ENCODE peak calls at places on chromosome 21, in eight cellular contexts. Y is MG63; D is right cardiac atrium; V is CD4-positive, CD25-positive, alpha-beta regulatory T cell; X is H7; B is thoracic aorta; T is CD4-positive, alpha-beta memory T cell; F is lower lobe of right lung. I is an unnamed sample.

GRCh38 chr21:16250282-16250681 is 520.5 kb downstream of the USP25 start:
- DNase-seq in Y (peak; percentile 48), D (no peak), V (no peak), X (no peak), B (no peak), T (no peak), F (no peak), I (no peak)

GRCh38 chr21:46113497-46114176 is 15.7 kb downstream of the COL6A2 start:
- DNase-seq in Y (no peak), D (no peak), V (no peak), X (peak; percentile 17), B (peak; percentile 1), T (no peak), F (no peak), I (no peak)

GRCh38 chr21:42174173-42174572 is 44.8 kb upstream of the ABCG1 start:
- DNase-seq in Y (no peak), D (no peak), V (no peak), X (no peak), B (no peak), T (no peak), F (no peak), I (no peak)

GRCh38 chr21:32520885-32521735 is 64.2 kb downstream of the TCP10L start:
- DNase-seq in Y (peak; percentile 84), D (peak; percentile 97), V (no peak), X (no peak), B (peak; percentile 68), T (no peak), F (peak; percentile 75), I (no peak)

GRCh38 chr21:32316363-32317215 is 17.9 kb downstream of the MRAP start:
- DNase-seq in Y (no peak), D (no peak), V (no peak), X (no peak), B (no peak), T (no peak), F (no peak), I (no peak)

GRCh38 chr21:14523234-14523633 is 22.9 kb downstream of the SAMSN1 start:
- DNase-seq in Y (no peak), D (no peak), V (no peak), X (no peak), B (no peak), T (peak; percentile 51), F (no peak), I (peak; percentile 21)

GRCh38 chr21:32483293-32483595 is 70.7 kb downstream of the EVA1C start:
- DNase-seq in Y (no peak), D (no peak), V (no peak), X (no peak), B (no peak), T (no peak), F (peak; percentile 59), I (no peak)

GRCh38 chr21:34843562-34843961 is 174.8 kb downstream of the CLIC6 start:
- DNase-seq in Y (no peak), D (no peak), V (no peak), X (no peak), B (no peak), T (no peak), F (no peak), I (no peak)

GRCh38 chr21:16072692-16073091 is 342.9 kb downstream of the USP25 start:
- DNase-seq in Y (peak; percentile 76), D (no peak), V (no peak), X (no peak), B (no peak), T (no peak), F (no peak), I (no peak)

GRCh38 chr21:43734131-43734634 is 15.3 kb downstream of the PDXK start:
- DNase-seq in Y (no peak), D (peak; percentile 47), V (no peak), X (no peak), B (no peak), T (no peak), F (no peak), I (no peak)

GRCh38 chr21:35933466-35933865 is 126.9 kb downstream of the SETD4 start:
- DNase-seq in Y (peak; percentile 80), D (peak; percentile 84), V (no peak), X (no peak), B (peak; percentile 31), T (no peak), F (no peak), I (no peak)

GRCh38 chr21:36725793-36726386 is 27.0 kb downstream of the SIM2 start:
- DNase-seq in Y (no peak), D (peak; percentile 5), V (no peak), X (no peak), B (no peak), T (no peak), F (no peak), I (no peak)

GRCh38 chr21:41733951-41734689 is 32.7 kb downstream of the RIPK4 start:
- DNase-seq in Y (no peak), D (no peak), V (no peak), X (no peak), B (no peak), T (no peak), F (no peak), I (no peak)

GRCh38 chr21:15743593-15743992 is 13.8 kb downstream of the USP25 start:
- DNase-seq in Y (no peak), D (no peak), V (no peak), X (no peak), B (no peak), T (no peak), F (no peak), I (no peak)

GRCh38 chr21:17514124-17514481 is 1.3 kb downstream of the CXADR start:
- DNase-seq in Y (no peak), D (no peak), V (no peak), X (peak; percentile 70), B (no peak), T (no peak), F (no peak), I (no peak)

GRCh38 chr21:39386899-39387298 is 38.0 kb upstream of the HMGN1 start:
- DNase-seq in Y (no peak), D (no peak), V (no peak), X (no peak), B (no peak), T (no peak), F (no peak), I (no peak)
- H3K4me3 ChIP-seq in Y (peak overlapping the region; percentile 57), D (no peak overlapping the region), V (peak overlapping the region; percentile 66), X (no peak overlapping the region), B (peak overlapping the region; percentile 78), T (no peak overlapping the region), F (no peak overlapping the region), I (peak overlapping the region; percentile 62)

DNA sequence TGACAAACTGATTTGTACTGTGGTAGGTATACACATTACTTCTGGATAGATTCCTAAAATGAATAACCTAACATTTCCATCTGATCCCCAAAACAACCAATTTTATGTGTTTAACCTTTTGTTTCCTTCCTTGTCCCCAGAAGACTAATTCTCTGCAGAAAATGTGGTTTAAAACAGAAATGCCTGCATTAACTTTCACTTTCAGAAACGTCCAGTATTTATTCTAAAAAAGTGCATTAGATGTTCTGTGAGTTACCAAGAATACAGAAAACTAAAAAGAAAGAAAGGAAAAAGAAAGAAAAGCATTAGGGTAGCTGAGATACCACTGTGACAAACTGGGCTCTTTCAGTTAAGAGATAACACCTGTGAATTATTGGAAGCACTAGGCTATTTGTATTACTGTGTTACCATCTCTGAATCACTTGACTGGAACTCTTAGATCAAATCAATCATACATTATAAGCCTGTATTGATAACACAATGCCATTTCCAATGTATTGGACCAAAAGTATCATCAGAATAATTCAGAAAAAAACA is 177.7 kb downstream of the NCAM2 start:
- DNase-seq in Y (no peak), D (no peak), V (no peak), X (no peak), B (no peak), T (no peak), F (no peak), I (no peak)
- H3K4me3 ChIP-seq in Y (peak overlapping the region; percentile 24), D (no peak overlapping the region), V (no peak overlapping the region), X (no peak overlapping the region), B (peak overlapping the region; percentile 5), T (no peak overlapping the region), F (no peak overlapping the region), I (no peak overlapping the region)

GRCh38 chr21:38496224-38496623 is 2.1 kb downstream of the ERG start:
- DNase-seq in Y (no peak), D (no peak), V (no peak), X (no peak), B (no peak), T (no peak), F (no peak), I (no peak)

GRCh38 chr21:38500073-38500472 is 1.8 kb upstream of the ERG start:
- DNase-seq in Y (no peak), D (no peak), V (no peak), X (no peak), B (no peak), T (no peak), F (no peak), I (no peak)

GRCh38 chr21:38495242-38495641 is 3.0 kb downstream of the ERG start:
- DNase-seq in Y (no peak), D (no peak), V (no peak), X (no peak), B (no peak), T (no peak), F (no peak), I (no peak)

GRCh38 chr21:38499296-38499695 is 1.0 kb upstream of the ERG start:
- DNase-seq in Y (no peak), D (no peak), V (no peak), X (no peak), B (no peak), T (no peak), F (no peak), I (no peak)

DNA sequence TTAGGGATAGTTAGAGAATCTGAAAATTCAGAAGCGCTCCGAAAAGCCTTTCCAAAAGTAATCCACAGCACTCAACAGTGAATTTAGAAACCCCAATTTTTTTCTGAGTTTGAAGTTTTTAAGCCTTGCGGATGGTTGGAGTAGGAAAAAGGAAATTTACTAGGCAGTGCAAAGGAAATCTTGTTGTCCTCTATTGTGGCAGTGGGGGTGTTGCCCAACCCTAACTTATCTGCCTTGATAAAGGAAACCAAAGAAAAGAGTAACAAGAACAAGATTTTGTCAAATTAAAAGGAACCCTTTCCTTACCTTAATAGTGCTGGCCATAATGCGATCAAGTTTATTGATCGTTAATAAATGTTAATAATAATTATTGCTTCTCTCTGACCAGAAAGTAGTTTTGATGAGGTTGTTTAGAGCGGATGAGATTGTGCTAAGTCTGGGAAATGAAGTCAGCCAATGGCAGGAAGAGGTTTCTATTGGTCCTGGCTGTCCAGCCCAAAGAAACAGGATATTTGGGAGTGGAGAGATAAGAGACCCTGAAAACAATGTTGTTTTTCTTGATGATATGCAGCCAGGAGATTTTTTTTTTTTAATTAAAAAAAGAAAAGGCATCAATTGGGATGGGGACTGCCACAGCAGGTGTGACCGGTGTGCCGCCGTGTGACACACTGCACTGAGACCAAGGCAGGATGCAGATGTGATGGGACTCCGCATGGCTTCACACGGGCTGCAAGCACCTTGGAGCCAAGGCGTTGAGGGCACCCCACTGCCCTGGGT is at the start of gene ERG:
- DNase-seq in Y (no peak), D (no peak), V (no peak), X (no peak), B (no peak), T (no peak), F (no peak), I (no peak)
- H3K4me3 ChIP-seq in Y (no peak within 1 kb of the TSS), D (peak within 1 kb of the TSS; percentile 86), V (no peak within 1 kb of the TSS), X (no peak within 1 kb of the TSS), B (peak within 1 kb of the TSS; percentile 43), T (no peak within 1 kb of the TSS), F (peak within 1 kb of the TSS; percentile 54), I (no peak within 1 kb of the TSS)

DNA sequence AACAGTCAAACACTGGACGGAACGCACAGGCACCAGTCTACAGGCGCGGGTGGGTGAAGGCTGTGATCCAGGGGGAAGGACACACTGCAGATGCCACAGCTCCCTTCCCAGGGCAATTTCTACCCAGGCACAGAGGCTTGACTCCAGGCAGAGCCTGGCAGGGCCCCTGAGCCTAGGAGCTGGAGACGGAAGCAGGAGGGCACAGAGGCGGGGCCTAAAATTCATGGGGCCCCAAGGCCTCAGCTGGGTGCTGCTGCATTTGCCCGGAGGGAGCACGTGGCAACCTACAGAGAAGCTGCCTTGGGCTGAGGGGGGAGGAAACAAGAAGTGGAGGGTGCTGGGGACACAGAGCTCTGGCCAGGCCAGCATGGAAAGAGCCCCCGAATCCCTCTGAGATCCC is 41.2 kb downstream of the UBE2G2 start:
- DNase-seq in Y (no peak), D (no peak), V (no peak), X (peak; percentile 63), B (no peak), T (no peak), F (no peak), I (no peak)
- H3K4me3 ChIP-seq in Y (no peak overlapping the region), D (no peak overlapping the region), V (no peak overlapping the region), X (no peak overlapping the region), B (no peak overlapping the region), T (no peak overlapping the region), F (no peak overlapping the region), I (no peak overlapping the region)

I was measured in CD8-positive, alpha-beta memory T cell.